ENCODE peak calls at places on chromosomes 12 and 14, in ten cellular contexts. H is endodermal cell; W is skeletal muscle cell; T is cardiac fibroblast; N is stimulated activated CD4-positive, alpha-beta T cell treated with anti-CD3 and anti-CD28 coated beads, TNF-alpha, amount 100 ng/mL, for 4 hours; E is stimulated activated naive CD4-positive, alpha-beta T cell treated with Interleukin-2 at 50 U/mL for 16 hours; V is occipital lobe; I is posterior vena cava; X is NCI-H460; Q is NCI-H446 treated with DMSO at 0.1 percent for 48 hours. M is an unnamed sample.

GRCh38 chr14:61489932-61490331 is 168.6 kb downstream of the PRKCH start:
- DNase-seq in H (no peak), W (no peak), T (peak), N (no peak), E (no peak), V (no peak), I (peak), X (peak), Q (no peak), M (no peak)

GRCh38 chr12:94875525-94875924 is 128.0 kb downstream of the NDUFA12 start:
- DNase-seq in H (peak), W (no peak), T (peak), N (no peak), E (no peak), V (no peak), I (no peak), X (peak), Q (no peak), M (no peak)

GRCh38 chr14:51463461-51463860 is 188.2 kb upstream of the FRMD6 start:
- DNase-seq in H (no peak), W (no peak), T (no peak), N (no peak), E (no peak), V (no peak), I (no peak), X (no peak), Q (no peak), M (no peak)

GRCh38 chr12:14410841-14411569 is 45.5 kb downstream of the ATF7IP start:
- DNase-seq in H (no peak), W (no peak), T (no peak), N (no peak), E (no peak), V (no peak), I (no peak), X (no peak), Q (no peak), M (no peak)

GRCh38 chr14:31280871-31281220 is 73.3 kb upstream of the HECTD1 start:
- DNase-seq in H (no peak), W (no peak), T (no peak), N (no peak), E (no peak), V (no peak), I (no peak), X (no peak), Q (no peak), M (no peak)

GRCh38 chr12:124295431-124296058 is 652 bp downstream of the RFLNA start:
- DNase-seq in H (peak), W (no peak), T (no peak), N (no peak), E (no peak), V (no peak), I (peak), X (no peak), Q (no peak), M (no peak)

GRCh38 chr14:81269100-81269978 is 48.6 kb upstream of the GTF2A1 start:
- DNase-seq in H (peak), W (peak), T (peak), N (no peak), E (no peak), V (no peak), I (no peak), X (peak), Q (peak), M (peak)

GRCh38 chr12:65362231-65362630 is 83.7 kb downstream of the MSRB3 start:
- DNase-seq in H (no peak), W (no peak), T (no peak), N (no peak), E (no peak), V (no peak), I (no peak), X (no peak), Q (no peak), M (no peak)

GRCh38 chr12:126742326-126742725 is 1524.6 kb upstream of the TMEM132C start:
- DNase-seq in H (no peak), W (no peak), T (no peak), N (no peak), E (no peak), V (peak), I (no peak), X (no peak), Q (no peak), M (no peak)

GRCh38 chr12:70040141-70040540 is 203.1 kb upstream of the CNOT2 start:
- DNase-seq in H (no peak), W (no peak), T (peak), N (no peak), E (no peak), V (no peak), I (no peak), X (no peak), Q (no peak), M (no peak)

GRCh38 chr14:21384494-21384851 is 654 bp upstream of the SUPT16H start:
- DNase-seq in H (no peak), W (no peak), T (no peak), N (no peak), E (peak), V (no peak), I (no peak), X (no peak), Q (no peak), M (no peak)

GRCh38 chr14:42460673-42461072 is 854.0 kb downstream of the LRFN5 start:
- DNase-seq in H (no peak), W (no peak), T (no peak), N (no peak), E (no peak), V (no peak), I (no peak), X (no peak), Q (no peak), M (no peak)

GRCh38 chr14:73223049-73223448 is 14.3 kb upstream of the PAPLN start:
- DNase-seq in H (no peak), W (no peak), T (peak), N (no peak), E (no peak), V (no peak), I (no peak), X (no peak), Q (no peak), M (no peak)

M was measured in GM04503.